ENCODE peak calls at places on chromosomes 12 and 14, in seven cellular contexts. H is HepG2, B is GM12878, Q is H1, K is HCT116, R is K562, O is SK-N-SH. W is an unnamed sample.

GRCh38 chr14:51846631-51847488 is 13.6 kb upstream of the GNG2 start:
- DNase-seq in O (peak), H (no peak), K (no peak), Q (peak), R (no peak), B (peak), W (no peak)

GRCh38 chr12:70560671-70561070 is 76.6 kb downstream of the PTPRB start:
- DNase-seq in R (no peak), Q (no peak), B (no peak), K (peak), O (no peak), H (peak), W (no peak)

GRCh38 chr12:131917139-131917710 is 11.9 kb upstream of the PUS1 start:
- DNase-seq in O (no peak), H (no peak), B (no peak), Q (no peak), R (no peak), K (no peak), W (no peak)

GRCh38 chr12:16347391-16348298 is at the start of gene MGST1:
- DNase-seq in Q (peak), H (peak), R (peak), K (peak), B (peak), O (peak), W (peak)

GRCh38 chr14:22448905-22449611 is 140.0 kb downstream of the DAD1 start:
- DNase-seq in Q (no peak), H (no peak), K (no peak), B (no peak), R (no peak), O (no peak), W (no peak)

GRCh38 chr14:46051801-46052200 is 599.8 kb downstream of the RPL10L start:
- DNase-seq in O (no peak), B (no peak), H (no peak), R (no peak), K (no peak), Q (no peak), W (no peak)

GRCh38 chr12:55703288-55703687 is 4.4 kb downstream of the ITGA7 start:
- DNase-seq in Q (no peak), K (no peak), H (no peak), R (no peak), B (no peak), O (no peak), W (no peak)

GRCh38 chr12:53550595-53550994 is 43.3 kb upstream of the NPFF start:
- DNase-seq in O (no peak), K (no peak), H (no peak), R (no peak), Q (no peak), B (no peak), W (no peak)

GRCh38 chr14:57871487-57872080 is 5.7 kb upstream of the SLC35F4 start:
- DNase-seq in Q (no peak), H (peak), O (peak), B (peak), R (peak), K (peak), W (peak)

GRCh38 chr12:61362037-61362436 is 898.2 kb upstream of the USP15 start:
- DNase-seq in H (no peak), K (no peak), O (no peak), R (no peak), B (no peak), Q (no peak), W (no peak)

GRCh38 chr14:63867926-63868921 is 15.4 kb downstream of the SYNE2 start:
- DNase-seq in K (no peak), B (peak), O (no peak), Q (no peak), R (no peak), H (no peak), W (no peak)

GRCh38 chr14:85214471-85214870 is 315.5 kb upstream of the FLRT2 start:
- DNase-seq in B (no peak), H (no peak), O (no peak), K (no peak), R (no peak), Q (no peak), W (no peak)

GRCh38 chr12:77916276-77916675 is 85.6 kb downstream of the NAV3 start:
- DNase-seq in H (no peak), R (no peak), K (no peak), Q (no peak), B (no peak), O (no peak), W (no peak)
- TF ChIP-seq JUND in H (no peak), R (no peak), K (no peak), Q (no peak), B (no peak), O (no peak), W (no peak)

GRCh38 chr12:2262449-2262848 is 209.7 kb downstream of the CACNA1C start:
- DNase-seq in Q (no peak), O (no peak), K (no peak), R (no peak), H (no peak), B (no peak), W (no peak)
- TF ChIP-seq JUND in Q (no peak), O (no peak), K (no peak), R (no peak), H (no peak), B (no peak), W (no peak)

DNA sequence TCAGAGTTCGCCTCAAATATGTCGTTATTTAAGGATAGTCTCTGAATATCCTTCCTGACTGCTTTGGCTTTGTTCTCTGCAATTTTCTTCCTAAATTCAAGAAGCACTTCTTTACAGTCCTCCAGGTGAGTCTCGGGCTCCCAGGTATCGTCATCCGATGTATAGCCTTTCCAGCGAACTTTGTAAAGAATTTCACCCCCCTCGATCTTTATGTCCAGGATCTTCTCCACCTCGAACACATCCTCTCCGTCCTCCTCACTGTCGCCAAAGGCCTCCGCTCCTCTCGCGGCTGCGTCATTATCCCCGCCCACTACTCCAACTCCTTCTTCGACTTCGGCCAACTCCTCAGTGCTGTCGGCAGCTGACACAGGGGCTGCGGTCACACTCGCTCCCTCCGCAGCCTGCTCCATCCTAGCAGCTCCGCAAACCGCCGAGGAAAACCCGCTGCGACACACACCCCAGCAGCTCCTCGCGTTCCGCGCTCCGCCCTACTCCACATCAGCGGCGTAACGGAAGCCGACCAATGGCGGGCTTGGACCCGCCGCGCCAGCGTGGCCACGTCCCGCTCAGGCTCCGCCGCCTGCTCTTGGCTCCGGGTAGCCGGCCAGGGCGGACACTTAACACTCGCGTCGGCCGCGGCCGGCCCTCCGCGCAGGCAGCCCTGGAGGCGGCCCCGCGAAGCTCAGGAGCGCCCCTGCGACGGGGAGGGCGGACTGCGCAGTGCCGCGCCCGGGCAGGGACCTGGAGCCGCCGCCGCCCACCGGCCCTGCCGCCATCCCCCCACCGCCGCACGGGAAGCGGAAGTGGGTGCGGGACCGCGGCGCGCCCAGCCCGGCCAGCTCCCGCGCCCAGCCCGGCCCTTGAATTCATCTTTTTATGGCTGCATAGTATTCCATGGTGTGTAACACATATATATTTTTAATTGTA is 4.1 kb downstream of the CD163L1 start:
- DNase-seq in B (no peak), H (no peak), R (peak), O (peak), Q (peak), K (no peak), W (no peak)
- TF ChIP-seq JUND in B (no peak), H (no peak), R (peak), O (no peak), Q (no peak), K (no peak), W (no peak)

DNA sequence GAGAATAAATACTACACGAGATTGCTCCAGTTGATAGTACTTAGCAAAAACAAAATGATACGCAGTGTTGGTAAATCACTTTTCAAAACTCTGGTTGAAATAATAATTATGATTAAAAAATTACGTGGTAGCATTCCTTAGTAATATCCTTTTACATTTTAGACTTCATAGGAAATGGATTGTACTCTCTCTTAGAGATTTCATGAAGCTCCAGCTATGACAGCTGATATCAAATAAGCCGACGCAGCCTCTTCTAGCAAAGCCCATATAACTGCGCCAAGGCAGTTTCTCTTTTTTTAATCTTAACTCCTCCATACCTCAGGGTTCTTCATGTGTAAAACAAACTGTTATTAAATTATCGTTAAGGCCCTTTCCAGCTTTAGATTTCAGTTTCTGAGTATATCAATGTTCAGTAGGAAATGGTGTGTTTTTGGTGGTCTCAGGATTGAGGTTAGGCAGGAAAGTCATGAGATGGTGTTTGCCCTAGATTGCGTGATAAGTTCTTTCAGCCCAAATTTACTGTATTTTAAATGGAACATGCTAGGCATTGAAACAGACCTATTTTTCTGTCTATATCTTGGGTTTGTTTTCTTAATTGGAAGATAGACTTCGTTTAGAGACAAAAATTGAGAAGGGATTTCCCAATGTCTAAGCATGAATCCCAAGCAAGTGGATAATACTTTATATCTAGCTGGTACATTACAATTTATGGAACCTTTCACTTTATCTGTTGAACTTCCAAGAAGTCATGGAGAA is 893 bp upstream of the CFL2 start:
- DNase-seq in Q (no peak), H (no peak), O (no peak), R (no peak), B (no peak), K (no peak), W (no peak)
- TF ChIP-seq JUND in Q (no peak), H (no peak), O (no peak), R (no peak), B (no peak), K (no peak), W (no peak)

GRCh38 chr12:92601680-92602079 is 101.1 kb upstream of the PLEKHG7 start:
- DNase-seq in O (no peak), H (no peak), Q (no peak), B (no peak), K (no peak), R (no peak), W (no peak)

GRCh38 chr12:92604786-92605185 is 98.0 kb upstream of the PLEKHG7 start:
- DNase-seq in H (no peak), R (no peak), B (no peak), O (no peak), Q (no peak), K (no peak), W (no peak)

GRCh38 chr12:92602476-92602875 is 100.3 kb upstream of the PLEKHG7 start:
- DNase-seq in O (no peak), H (no peak), K (no peak), B (no peak), Q (no peak), R (no peak), W (peak)

GRCh38 chr12:92603741-92604432 is 98.9 kb upstream of the PLEKHG7 start:
- DNase-seq in O (no peak), K (no peak), R (no peak), Q (no peak), H (no peak), B (no peak), W (peak)

DNA sequence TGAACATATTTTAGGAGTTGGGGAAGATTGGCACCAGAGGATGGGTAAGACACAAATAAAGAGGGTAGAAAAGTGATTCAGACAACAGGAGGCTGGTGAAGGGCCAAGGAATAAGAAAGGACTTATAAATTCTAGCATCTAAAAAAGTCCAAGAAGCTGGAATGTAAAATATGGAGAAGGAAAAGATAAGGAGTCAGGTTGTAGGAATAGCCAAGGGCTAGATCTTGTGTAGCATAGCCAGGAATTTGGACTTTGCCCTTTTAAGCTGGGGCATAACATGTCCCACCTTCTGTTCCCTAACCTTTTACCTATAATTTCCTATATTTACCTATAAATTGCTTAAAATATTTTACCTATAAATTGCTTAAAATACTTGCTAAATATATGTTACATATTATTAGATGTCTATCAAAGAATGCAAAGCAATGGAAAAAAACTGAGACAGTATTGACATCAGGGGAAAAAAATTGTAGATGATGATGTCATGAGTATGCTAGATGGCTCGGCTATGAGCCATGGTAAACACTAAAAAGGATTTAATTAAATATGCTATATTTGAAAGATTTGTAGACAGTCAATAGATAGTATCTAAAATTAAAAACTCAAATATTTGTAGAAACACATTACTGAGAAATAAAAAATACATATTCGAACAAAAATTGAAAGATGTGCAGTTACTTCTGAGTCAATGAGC is 99.7 kb upstream of the PLEKHG7 start:
- DNase-seq in K (no peak), H (no peak), B (no peak), R (no peak), O (no peak), Q (no peak), W (no peak)
- TF ChIP-seq JUND in K (no peak), H (no peak), B (no peak), R (no peak), O (no peak), Q (no peak), W (peak)

DNA sequence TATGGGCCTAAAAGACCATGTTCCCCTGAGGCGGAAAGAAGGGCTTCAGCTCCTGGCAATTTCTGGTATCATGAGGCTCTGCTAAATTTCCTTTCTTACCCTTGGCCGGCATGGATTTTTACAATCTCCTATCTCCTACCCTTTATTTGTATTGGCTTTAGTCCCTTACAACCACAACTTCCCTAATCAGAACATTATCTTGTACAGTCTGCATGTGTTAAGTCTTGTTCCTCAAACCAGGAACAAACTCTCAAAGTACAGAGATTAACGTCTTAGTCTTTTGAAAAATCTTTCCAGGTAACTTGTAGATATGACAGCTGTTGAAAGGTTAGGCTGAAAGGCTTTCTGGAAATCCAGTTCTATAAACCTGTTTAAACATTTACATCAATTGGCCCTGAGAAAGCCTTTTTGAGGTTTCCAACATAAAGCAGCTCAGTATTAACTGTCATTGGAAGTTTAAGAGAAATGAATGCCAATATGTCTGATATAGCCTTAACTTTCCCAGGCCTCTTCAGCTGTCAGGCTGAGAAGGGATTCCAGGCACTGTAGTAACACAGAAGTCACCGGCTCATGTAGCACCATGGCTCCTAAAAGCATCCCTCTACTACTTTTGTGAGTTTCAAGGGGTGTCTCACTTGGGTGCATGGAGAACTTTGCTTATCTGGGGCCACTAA is 360.5 kb downstream of the FUT8 start:
- DNase-seq in R (no peak), H (no peak), O (no peak), Q (no peak), K (no peak), B (no peak), W (no peak)
- TF ChIP-seq JUND in R (no peak), H (no peak), O (no peak), Q (no peak), K (no peak), B (no peak), W (no peak)

GRCh38 chr14:102417118-102417517 is 54.4 kb downstream of the TECPR2 start:
- DNase-seq in H (no peak), B (no peak), O (no peak), R (no peak), Q (no peak), K (no peak), W (no peak)
- TF ChIP-seq JUND in H (no peak), B (no peak), O (no peak), R (no peak), Q (no peak), K (no peak), W (no peak)

DNA sequence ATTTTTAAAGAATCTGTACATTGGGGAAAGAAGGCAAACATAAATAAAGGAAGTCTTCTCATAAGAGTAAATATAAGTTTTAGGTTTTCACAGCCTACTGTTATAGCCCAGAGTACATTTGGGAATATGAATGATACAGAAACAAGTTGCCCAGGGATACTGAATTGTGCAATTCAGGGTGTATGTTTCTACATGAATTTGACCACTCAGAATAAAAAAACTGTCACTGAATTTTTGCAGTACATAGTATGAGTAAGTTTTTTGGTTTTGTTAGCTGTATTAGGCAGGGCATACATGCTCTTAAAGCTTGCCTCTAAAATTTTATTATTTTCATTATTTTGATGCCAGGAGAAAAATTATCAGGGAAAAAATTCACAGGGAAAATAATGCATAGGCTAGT is 6.6 kb upstream of the PCNX4 start:
- DNase-seq in B (no peak), K (no peak), R (no peak), O (no peak), H (no peak), Q (no peak), W (no peak)
- TF ChIP-seq JUND in B (no peak), K (no peak), R (no peak), O (no peak), H (no peak), Q (no peak), W (no peak)

W was measured in T47D.